ENCODE peak calls at places on chromosomes 3 and 15, in four cellular contexts. P, I, W and F are unnamed samples.

GRCh38 chr3:55000946-55001345 is 73.1 kb upstream of the LRTM1 start:
- DNase-seq in P (no peak), I (no peak), W (no peak), F (no peak)

GRCh38 chr15:81642451-81642990 is 268.5 kb upstream of the TMC3 start:
- DNase-seq in P (no peak), I (no peak), W (no peak), F (no peak)

GRCh38 chr3:186511245-186511644 is 32.9 kb downstream of the CRYGS start:
- DNase-seq in P (no peak), I (no peak), W (no peak), F (no peak)

GRCh38 chr3:82354181-82354696 is 592.8 kb upstream of the GBE1 start:
- DNase-seq in P (no peak), I (no peak), W (no peak), F (no peak)

GRCh38 chr3:131216801-131217200 is 164.8 kb upstream of the NUDT16 start:
- DNase-seq in P (no peak), I (no peak), W (no peak), F (no peak)

GRCh38 chr3:150216041-150216811 is 191.9 kb upstream of the TSC22D2 start:
- DNase-seq in P (peak; percentile 73), I (peak; percentile 92), W (no peak), F (no peak)

GRCh38 chr3:127911421-127911931 is 3.6 kb upstream of the KBTBD12 start:
- DNase-seq in P (no peak), I (peak; percentile 76), W (no peak), F (no peak)

GRCh38 chr15:28937271-28937670 is 51.5 kb downstream of the APBA2 start:
- DNase-seq in P (no peak), I (no peak), W (no peak), F (no peak)

GRCh38 chr3:63967675-63968611 is 55.4 kb downstream of the PSMD6 start:
- DNase-seq in P (peak; percentile 43), I (peak; percentile 76), W (peak; percentile 89), F (no peak)

GRCh38 chr3:180059351-180059750 is 22.6 kb upstream of the PEX5L start:
- DNase-seq in P (no peak), I (no peak), W (no peak), F (no peak)

GRCh38 chr3:156305672-156306071 is 185.3 kb downstream of the KCNAB1 start:
- DNase-seq in P (no peak), I (no peak), W (no peak), F (no peak)

GRCh38 chr3:78281381-78281780 is 1241.5 kb downstream of the ROBO2 start:
- DNase-seq in P (no peak), I (no peak), W (no peak), F (no peak)

GRCh38 chr15:46892621-46893160 is 824.6 kb upstream of the SEMA6D start:
- DNase-seq in P (no peak), I (no peak), W (no peak), F (no peak)

GRCh38 chr15:93420477-93420876 is 331.5 kb upstream of the RGMA start:
- DNase-seq in P (no peak), I (no peak), W (no peak), F (no peak)

GRCh38 chr15:93422476-93422875 is 333.5 kb upstream of the RGMA start:
- DNase-seq in P (no peak), I (no peak), W (no peak), F (no peak)

GRCh38 chr15:93420050-93420452 is 331.0 kb upstream of the RGMA start:
- DNase-seq in P (no peak), I (no peak), W (no peak), F (no peak)

GRCh38 chr15:93428135-93428534 is 339.1 kb upstream of the RGMA start:
- DNase-seq in P (no peak), I (no peak), W (no peak), F (no peak)

DNA sequence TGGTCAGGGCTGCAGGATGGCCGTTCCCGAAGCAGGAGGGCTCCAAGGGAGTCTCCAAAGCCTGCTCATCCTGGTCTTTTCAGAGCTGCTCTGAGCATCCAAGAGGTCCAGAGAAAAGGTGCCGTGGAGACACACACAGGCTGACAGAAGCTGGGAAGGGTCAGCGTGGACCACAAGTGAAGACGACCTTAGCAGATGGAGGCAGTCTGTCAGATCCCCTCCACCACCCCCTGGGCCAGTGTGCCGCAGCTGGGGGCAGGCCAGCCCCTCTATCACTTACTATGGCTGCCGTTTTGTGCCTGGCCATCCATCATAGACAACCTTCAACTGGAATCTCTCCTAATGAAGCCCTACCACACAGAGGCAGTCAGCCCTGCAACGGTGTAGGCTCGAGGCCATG is 335.1 kb upstream of the RGMA start:
- DNase-seq in P (no peak), I (no peak), W (no peak), F (no peak)
- H3K9me3 ChIP-seq in P (no peaks in the 10 kb centered on the region), I (no peaks in the 10 kb centered on the region), W (no peaks in the 10 kb centered on the region), F (no peaks in the 10 kb centered on the region)

GRCh38 chr3:104291878-104292277 is 1074.8 kb upstream of the ALCAM start:
- DNase-seq in P (peak; percentile 41), I (no peak), W (peak; percentile 2), F (no peak)

GRCh38 chr3:104281713-104282112 is 1085.0 kb upstream of the ALCAM start:
- DNase-seq in P (no peak), I (no peak), W (no peak), F (no peak)

GRCh38 chr3:104291437-104291851 is 1075.3 kb upstream of the ALCAM start:
- DNase-seq in P (no peak), I (no peak), W (peak; percentile 4), F (no peak)

DNA sequence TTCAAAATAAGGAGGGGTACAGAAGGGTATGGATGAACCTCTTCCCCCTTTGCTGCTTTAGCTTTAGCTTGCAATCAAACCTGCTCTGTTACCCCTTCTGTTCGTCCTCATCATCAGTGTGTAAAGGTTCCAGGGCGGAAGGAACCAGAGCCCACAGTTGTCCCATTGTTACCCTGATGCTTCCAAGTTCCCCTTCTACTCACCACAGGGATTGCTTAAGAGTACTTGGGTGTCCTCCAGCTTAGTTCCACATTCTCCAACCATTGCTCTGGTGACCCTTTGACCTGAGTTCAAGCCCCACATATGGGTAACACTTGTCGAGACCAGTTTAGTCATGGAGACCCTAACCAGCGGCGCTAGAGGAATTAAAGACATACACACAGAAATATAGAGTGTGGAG is 1080.1 kb upstream of the ALCAM start:
- DNase-seq in P (no peak), I (no peak), W (no peak), F (no peak)
- H3K9me3 ChIP-seq in P (no peaks in the 10 kb centered on the region), I (peaks cover 3% of the 10 kb centered on the region), W (no peaks in the 10 kb centered on the region), F (no peaks in the 10 kb centered on the region)

GRCh38 chr3:176351408-176351807 is 845.9 kb downstream of the TBL1XR1 start:
- DNase-seq in P (no peak), I (no peak), W (no peak), F (no peak)
- H3K9me3 ChIP-seq in P (no peaks in the 10 kb centered on the region), I (no peaks in the 10 kb centered on the region), W (no peaks in the 10 kb centered on the region), F (no peaks in the 10 kb centered on the region)

GRCh38 chr15:42253300-42253699 is 19.7 kb upstream of the GANC start:
- DNase-seq in P (no peak), I (no peak), W (no peak), F (no peak)
- H3K9me3 ChIP-seq in P (no peaks in the 10 kb centered on the region), I (no peaks in the 10 kb centered on the region), W (no peaks in the 10 kb centered on the region), F (no peaks in the 10 kb centered on the region)

DNA sequence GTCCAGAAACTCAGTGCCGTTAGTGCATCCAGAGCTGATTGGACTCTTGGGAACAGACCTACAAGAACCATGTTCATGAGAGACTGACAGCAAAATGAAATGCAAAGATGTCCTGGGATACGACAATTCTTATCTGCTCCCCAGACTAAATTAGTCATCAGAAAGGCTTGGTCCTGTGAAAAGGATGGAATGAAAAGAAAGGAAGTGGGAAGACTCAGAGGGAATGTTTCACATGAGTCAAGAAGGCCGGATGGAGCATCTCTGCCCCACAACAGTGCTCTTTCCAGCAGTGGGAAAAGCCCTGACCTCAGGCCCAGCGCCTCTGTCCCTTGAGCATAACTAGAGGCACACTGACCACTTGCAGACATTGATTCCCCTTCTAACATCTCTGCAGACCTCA is 39.3 kb upstream of the UACA start:
- DNase-seq in P (no peak), I (no peak), W (no peak), F (no peak)
- H3K9me3 ChIP-seq in P (no peaks in the 10 kb centered on the region), I (no peaks in the 10 kb centered on the region), W (no peaks in the 10 kb centered on the region), F (no peaks in the 10 kb centered on the region)

DNA sequence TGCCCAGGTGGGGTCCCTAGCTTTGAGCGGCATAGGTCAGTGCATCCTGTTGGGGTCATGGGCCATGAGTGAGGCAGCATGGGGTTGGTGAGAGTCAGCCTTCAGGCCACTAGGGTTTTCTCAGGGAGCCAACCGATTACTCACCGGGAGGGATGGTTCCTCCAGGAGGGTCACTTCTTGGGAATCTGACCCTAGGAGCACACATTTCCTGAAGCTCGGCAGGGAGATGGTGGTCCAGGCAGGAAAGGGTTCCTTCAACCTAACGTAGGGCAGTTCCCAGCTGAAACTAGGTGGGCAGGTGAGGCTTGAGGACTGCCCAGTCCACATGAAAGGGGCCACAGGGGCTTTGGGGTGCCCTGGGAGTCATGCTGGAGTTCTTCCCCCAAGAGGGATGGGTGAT is 218.0 kb downstream of the UBE3A start:
- DNase-seq in P (no peak), I (no peak), W (no peak), F (no peak)
- H3K9me3 ChIP-seq in P (no peaks in the 10 kb centered on the region), I (no peaks in the 10 kb centered on the region), W (no peaks in the 10 kb centered on the region), F (no peaks in the 10 kb centered on the region)

DNA sequence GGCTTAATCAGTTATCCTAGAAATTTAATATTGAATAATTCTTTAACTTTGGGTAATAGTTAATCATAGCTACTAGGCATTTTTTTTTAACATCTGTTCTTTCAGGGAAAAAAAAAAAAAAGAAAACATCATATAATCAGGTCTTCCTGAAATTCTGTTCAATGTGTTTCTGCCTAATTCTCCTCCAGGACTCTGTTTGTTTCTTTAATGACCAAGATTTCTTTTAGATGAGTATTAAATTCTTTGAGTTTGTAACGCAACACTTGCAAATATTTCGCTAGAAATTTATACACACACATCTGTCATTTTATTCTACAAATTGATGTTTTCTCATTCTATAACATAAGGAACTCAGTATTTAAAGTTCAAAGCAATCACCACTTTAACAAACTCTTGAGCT is 56.7 kb downstream of the ALCAM start:
- DNase-seq in P (no peak), I (no peak), W (no peak), F (no peak)
- H3K9me3 ChIP-seq in P (no peaks in the 10 kb centered on the region), I (no peaks in the 10 kb centered on the region), W (no peaks in the 10 kb centered on the region), F (no peaks in the 10 kb centered on the region)

GRCh38 chr3:7436542-7436941 is 575.6 kb downstream of the GRM7 start:
- DNase-seq in P (no peak), I (no peak), W (no peak), F (no peak)

GRCh38 chr3:7433073-7433472 is 572.2 kb downstream of the GRM7 start:
- DNase-seq in P (no peak), I (no peak), W (no peak), F (no peak)

GRCh38 chr3:7432610-7433009 is 571.7 kb downstream of the GRM7 start:
- DNase-seq in P (no peak), I (no peak), W (no peak), F (no peak)
- H3K9me3 ChIP-seq in P (no peaks in the 10 kb centered on the region), I (no peaks in the 10 kb centered on the region), W (no peaks in the 10 kb centered on the region), F (no peaks in the 10 kb centered on the region)

GRCh38 chr15:25087137-25087536 is 132.3 kb downstream of the SNRPN start:
- DNase-seq in P (no peak), I (peak; percentile 20), W (no peak), F (no peak)
- H3K9me3 ChIP-seq in P (no peaks in the 10 kb centered on the region), I (peaks cover 5% of the 10 kb centered on the region), W (peaks cover 77% of the 10 kb centered on the region), F (peaks cover 17% of the 10 kb centered on the region)

GRCh38 chr3:7658294-7658693 is 797.4 kb downstream of the GRM7 start:
- DNase-seq in P (no peak), I (no peak), W (no peak), F (no peak)
- H3K9me3 ChIP-seq in P (no peaks in the 10 kb centered on the region), I (no peaks in the 10 kb centered on the region), W (no peaks in the 10 kb centered on the region), F (no peaks in the 10 kb centered on the region)